ENCODE peak calls at places on chromosomes 11 and 22, in nine cellular contexts. One of them, this sample, is unnamed.

GRCh38 chr11:44877908-44878459 is 72.7 kb downstream of the TP53I11 start:
- DNase-seq in NCI-H460: no peak
- DNase-seq in GOT3: no peak
- DNase-seq in M059J: no peak
- DNase-seq in cardiac septum: no peak
- DNase-seq in T-helper 1 cell: no peak
- DNase-seq in Daoy: peak; percentile 63
- DNase-seq in prostate gland: no peak
- DNase-seq in hypothalamus: no peak
- DNase-seq in this sample: no peak

GRCh38 chr11:36162909-36163434 is 126.3 kb downstream of the COMMD9 start:
- DNase-seq in NCI-H460: no peak
- DNase-seq in Daoy: no peak
- DNase-seq in cardiac septum: no peak
- DNase-seq in M059J: no peak
- DNase-seq in T-helper 1 cell: no peak
- DNase-seq in hypothalamus: no peak
- DNase-seq in GOT3: no peak
- DNase-seq in prostate gland: no peak
- DNase-seq in this sample: no peak

GRCh38 chr11:132556316-132556715 is 976.0 kb downstream of the OPCML start:
- DNase-seq in M059J: no peak
- DNase-seq in Daoy: no peak
- DNase-seq in hypothalamus: no peak
- DNase-seq in T-helper 1 cell: no peak
- DNase-seq in GOT3: no peak
- DNase-seq in prostate gland: no peak
- DNase-seq in cardiac septum: no peak
- DNase-seq in NCI-H460: no peak
- DNase-seq in this sample: no peak

GRCh38 chr11:118437736-118438125 is 1.4 kb downstream of the KMT2A start:
- DNase-seq in T-helper 1 cell: peak; percentile 9
- DNase-seq in cardiac septum: no peak
- DNase-seq in NCI-H460: no peak
- DNase-seq in hypothalamus: peak; percentile 17
- DNase-seq in prostate gland: peak; percentile 15
- DNase-seq in M059J: no peak
- DNase-seq in GOT3: no peak
- DNase-seq in Daoy: peak; percentile 23
- DNase-seq in this sample: no peak

GRCh38 chr22:35839811-35840739 is 122.4 kb downstream of the APOL5 start:
- DNase-seq in GOT3: peak; percentile 57
- DNase-seq in cardiac septum: peak; percentile 90
- DNase-seq in M059J: peak; percentile 94
- DNase-seq in NCI-H460: peak; percentile 94
- DNase-seq in prostate gland: peak; percentile 82
- DNase-seq in Daoy: peak; percentile 98
- DNase-seq in hypothalamus: peak; percentile 55
- DNase-seq in T-helper 1 cell: no peak
- DNase-seq in this sample: peak; percentile 51

GRCh38 chr11:65121447-65121864 is 478 bp downstream of the FAU start:
- DNase-seq in prostate gland: no peak
- DNase-seq in hypothalamus: no peak
- DNase-seq in GOT3: no peak
- DNase-seq in T-helper 1 cell: no peak
- DNase-seq in NCI-H460: no peak
- DNase-seq in M059J: no peak
- DNase-seq in cardiac septum: no peak
- DNase-seq in Daoy: no peak
- DNase-seq in this sample: no peak

GRCh38 chr11:19793356-19793755 is 80.7 kb downstream of the NAV2 start:
- DNase-seq in M059J: no peak
- DNase-seq in cardiac septum: no peak
- DNase-seq in GOT3: no peak
- DNase-seq in T-helper 1 cell: no peak
- DNase-seq in hypothalamus: peak; percentile 8
- DNase-seq in prostate gland: no peak
- DNase-seq in Daoy: no peak
- DNase-seq in NCI-H460: no peak
- DNase-seq in this sample: no peak

GRCh38 chr11:62340269-62340901 is 3.1 kb downstream of the ASRGL1 start:
- DNase-seq in NCI-H460: peak; percentile 26
- DNase-seq in prostate gland: peak; percentile 61
- DNase-seq in hypothalamus: peak; percentile 66
- DNase-seq in T-helper 1 cell: peak; percentile 38
- DNase-seq in M059J: peak; percentile 55
- DNase-seq in GOT3: no peak
- DNase-seq in Daoy: peak; percentile 30
- DNase-seq in cardiac septum: no peak
- DNase-seq in this sample: peak; percentile 52

GRCh38 chr22:40237788-40238424 is 60.2 kb downstream of the TNRC6B start:
- DNase-seq in Daoy: no peak
- DNase-seq in GOT3: no peak
- DNase-seq in M059J: no peak
- DNase-seq in T-helper 1 cell: no peak
- DNase-seq in hypothalamus: no peak
- DNase-seq in cardiac septum: no peak
- DNase-seq in prostate gland: no peak
- DNase-seq in NCI-H460: no peak
- DNase-seq in this sample: no peak

GRCh38 chr22:30420401-30421178 is 5.0 kb upstream of the MTFP1 start:
- DNase-seq in cardiac septum: no peak
- DNase-seq in T-helper 1 cell: no peak
- DNase-seq in hypothalamus: no peak
- DNase-seq in NCI-H460: no peak
- DNase-seq in prostate gland: no peak
- DNase-seq in M059J: peak; percentile 88
- DNase-seq in Daoy: peak; percentile 84
- DNase-seq in GOT3: no peak
- DNase-seq in this sample: no peak

GRCh38 chr11:88179141-88179540 is 3.9 kb upstream of the RAB38 start:
- DNase-seq in prostate gland: no peak
- DNase-seq in Daoy: peak; percentile 77
- DNase-seq in M059J: peak; percentile 87
- DNase-seq in hypothalamus: no peak
- DNase-seq in T-helper 1 cell: no peak
- DNase-seq in NCI-H460: no peak
- DNase-seq in GOT3: no peak
- DNase-seq in cardiac septum: no peak
- DNase-seq in this sample: no peak

GRCh38 chr22:30866216-30866615 is 102.4 kb downstream of the MORC2 start:
- DNase-seq in hypothalamus: no peak
- DNase-seq in prostate gland: no peak
- DNase-seq in NCI-H460: no peak
- DNase-seq in T-helper 1 cell: no peak
- DNase-seq in cardiac septum: peak; percentile 41
- DNase-seq in GOT3: no peak
- DNase-seq in Daoy: no peak
- DNase-seq in M059J: no peak
- DNase-seq in this sample: no peak

GRCh38 chr11:47992959-47993820 is 12.8 kb downstream of the PTPRJ start:
- DNase-seq in NCI-H460: peak; percentile 42
- DNase-seq in Daoy: peak; percentile 90
- DNase-seq in hypothalamus: no peak
- DNase-seq in GOT3: no peak
- DNase-seq in cardiac septum: peak; percentile 39
- DNase-seq in T-helper 1 cell: no peak
- DNase-seq in M059J: peak; percentile 97
- DNase-seq in prostate gland: no peak
- DNase-seq in this sample: no peak

GRCh38 chr11:19598456-19598855 is 114.2 kb upstream of the NAV2 start:
- DNase-seq in NCI-H460: no peak
- DNase-seq in GOT3: no peak
- DNase-seq in cardiac septum: no peak
- DNase-seq in prostate gland: no peak
- DNase-seq in M059J: peak; percentile 69
- DNase-seq in T-helper 1 cell: no peak
- DNase-seq in Daoy: peak; percentile 12
- DNase-seq in hypothalamus: no peak
- DNase-seq in this sample: no peak

GRCh38 chr11:69460540-69461257 is 20.8 kb upstream of the LINC01488 start:
- DNase-seq in hypothalamus: no peak
- DNase-seq in prostate gland: no peak
- DNase-seq in T-helper 1 cell: no peak
- DNase-seq in M059J: peak; percentile 92
- DNase-seq in cardiac septum: no peak
- DNase-seq in GOT3: no peak
- DNase-seq in Daoy: peak; percentile 75
- DNase-seq in NCI-H460: no peak
- DNase-seq in this sample: no peak

GRCh38 chr22:19446603-19447387 is 716 bp downstream of the C22orf39 start:
- DNase-seq in T-helper 1 cell: no peak
- DNase-seq in hypothalamus: no peak
- DNase-seq in NCI-H460: no peak
- DNase-seq in Daoy: no peak
- DNase-seq in M059J: no peak
- DNase-seq in cardiac septum: no peak
- DNase-seq in GOT3: no peak
- DNase-seq in prostate gland: no peak
- DNase-seq in this sample: no peak

GRCh38 chr22:30299322-30299721 is 10.0 kb upstream of the CASTOR1 start:
- DNase-seq in T-helper 1 cell: no peak
- DNase-seq in cardiac septum: no peak
- DNase-seq in Daoy: no peak
- DNase-seq in GOT3: no peak
- DNase-seq in prostate gland: no peak
- DNase-seq in NCI-H460: no peak
- DNase-seq in hypothalamus: no peak
- DNase-seq in M059J: no peak
- DNase-seq in this sample: no peak

GRCh38 chr11:71097506-71098240 is 154.7 kb downstream of the SHANK2 start:
- DNase-seq in GOT3: no peak
- DNase-seq in cardiac septum: no peak
- DNase-seq in T-helper 1 cell: no peak
- DNase-seq in hypothalamus: no peak
- DNase-seq in Daoy: no peak
- DNase-seq in prostate gland: no peak
- DNase-seq in M059J: no peak
- DNase-seq in NCI-H460: no peak
- DNase-seq in this sample: no peak

GRCh38 chr11:44817207-44817944 is 90.6 kb downstream of the TSPAN18 start:
- DNase-seq in T-helper 1 cell: no peak
- DNase-seq in hypothalamus: no peak
- DNase-seq in Daoy: no peak
- DNase-seq in prostate gland: no peak
- DNase-seq in M059J: peak; percentile 35
- DNase-seq in NCI-H460: no peak
- DNase-seq in GOT3: no peak
- DNase-seq in cardiac septum: no peak
- DNase-seq in this sample: no peak

GRCh38 chr11:125935629-125936199 is 10.1 kb upstream of the VSIG10L2 start:
- DNase-seq in NCI-H460: no peak
- DNase-seq in M059J: no peak
- DNase-seq in Daoy: no peak
- DNase-seq in cardiac septum: no peak
- DNase-seq in T-helper 1 cell: no peak
- DNase-seq in prostate gland: no peak
- DNase-seq in GOT3: no peak
- DNase-seq in hypothalamus: no peak
- DNase-seq in this sample: no peak

GRCh38 chr22:32218470-32218869 is 13.6 kb upstream of the RFPL2 start:
- DNase-seq in T-helper 1 cell: no peak
- DNase-seq in prostate gland: no peak
- DNase-seq in cardiac septum: no peak
- DNase-seq in hypothalamus: no peak
- DNase-seq in NCI-H460: no peak
- DNase-seq in GOT3: no peak
- DNase-seq in M059J: peak; percentile 17
- DNase-seq in Daoy: no peak
- DNase-seq in this sample: no peak

GRCh38 chr11:14642453-14642852 is 1.2 kb upstream of the PDE3B start:
- DNase-seq in T-helper 1 cell: no peak
- DNase-seq in hypothalamus: no peak
- DNase-seq in NCI-H460: no peak
- DNase-seq in M059J: no peak
- DNase-seq in cardiac septum: no peak
- DNase-seq in Daoy: no peak
- DNase-seq in prostate gland: no peak
- DNase-seq in GOT3: no peak
- DNase-seq in this sample: no peak

GRCh38 chr11:90757851-90758494 is 535.1 kb upstream of the CHORDC1 start:
- DNase-seq in T-helper 1 cell: no peak
- DNase-seq in prostate gland: no peak
- DNase-seq in Daoy: no peak
- DNase-seq in hypothalamus: no peak
- DNase-seq in M059J: no peak
- DNase-seq in NCI-H460: no peak
- DNase-seq in cardiac septum: no peak
- DNase-seq in GOT3: no peak
- DNase-seq in this sample: no peak

GRCh38 chr22:50695421-50696250 is 23.0 kb downstream of the SHANK3 start:
- DNase-seq in GOT3: no peak
- DNase-seq in hypothalamus: no peak
- DNase-seq in cardiac septum: peak; percentile 57
- DNase-seq in Daoy: no peak
- DNase-seq in NCI-H460: no peak
- DNase-seq in prostate gland: no peak
- DNase-seq in M059J: no peak
- DNase-seq in T-helper 1 cell: no peak
- DNase-seq in this sample: no peak

GRCh38 chr11:33567004-33567403 is 133.6 kb downstream of the C11orf91 start:
- DNase-seq in T-helper 1 cell: no peak
- DNase-seq in GOT3: no peak
- DNase-seq in hypothalamus: no peak
- DNase-seq in cardiac septum: no peak
- DNase-seq in Daoy: no peak
- DNase-seq in M059J: no peak
- DNase-seq in NCI-H460: no peak
- DNase-seq in prostate gland: no peak
- DNase-seq in this sample: no peak

GRCh38 chr11:128772814-128773213 is 78.9 kb downstream of the FLI1 start:
- DNase-seq in prostate gland: no peak
- DNase-seq in NCI-H460: no peak
- DNase-seq in M059J: no peak
- DNase-seq in hypothalamus: no peak
- DNase-seq in cardiac septum: peak; percentile 93
- DNase-seq in Daoy: no peak
- DNase-seq in T-helper 1 cell: peak; percentile 38
- DNase-seq in GOT3: no peak
- DNase-seq in this sample: no peak

GRCh38 chr22:24148586-24148985 is 32.7 kb upstream of the SUSD2 start:
- DNase-seq in GOT3: no peak
- DNase-seq in cardiac septum: no peak
- DNase-seq in prostate gland: no peak
- DNase-seq in hypothalamus: no peak
- DNase-seq in NCI-H460: no peak
- DNase-seq in M059J: no peak
- DNase-seq in Daoy: no peak
- DNase-seq in T-helper 1 cell: no peak
- DNase-seq in this sample: no peak

GRCh38 chr11:2804189-2804588 is 81.4 kb downstream of the CDKN1C start:
- DNase-seq in hypothalamus: no peak
- DNase-seq in GOT3: no peak
- DNase-seq in prostate gland: no peak
- DNase-seq in Daoy: no peak
- DNase-seq in T-helper 1 cell: no peak
- DNase-seq in M059J: no peak
- DNase-seq in NCI-H460: no peak
- DNase-seq in cardiac septum: no peak
- DNase-seq in this sample: no peak

GRCh38 chr11:61333638-61334433 is 808 bp downstream of the TKFC start:
- DNase-seq in GOT3: no peak
- DNase-seq in cardiac septum: peak; percentile 47
- DNase-seq in T-helper 1 cell: no peak
- DNase-seq in hypothalamus: no peak
- DNase-seq in prostate gland: no peak
- DNase-seq in NCI-H460: no peak
- DNase-seq in M059J: no peak
- DNase-seq in Daoy: no peak
- DNase-seq in this sample: no peak

GRCh38 chr11:71572811-71573210 is 7.4 kb downstream of the KRTAP5-10 start:
- DNase-seq in M059J: no peak
- DNase-seq in hypothalamus: no peak
- DNase-seq in T-helper 1 cell: no peak
- DNase-seq in GOT3: no peak
- DNase-seq in cardiac septum: no peak
- DNase-seq in NCI-H460: peak; percentile 16
- DNase-seq in Daoy: no peak
- DNase-seq in prostate gland: no peak
- DNase-seq in this sample: no peak

GRCh38 chr11:67372232-67372992 is 986 bp downstream of the CLCF1 start:
- DNase-seq in T-helper 1 cell: no peak
- DNase-seq in prostate gland: no peak
- DNase-seq in NCI-H460: no peak
- DNase-seq in GOT3: no peak
- DNase-seq in hypothalamus: no peak
- DNase-seq in Daoy: peak; percentile 41
- DNase-seq in cardiac septum: no peak
- DNase-seq in M059J: no peak
- DNase-seq in this sample: no peak

This sample was measured in amygdala.